ENCODE peak calls at places on chromosomes 4 and X, in nine cellular contexts. A is iPS-NIHi11; V is DND-41; O is testis; C is ascending aorta; H is Caco-2; N is iris pigment epithelial cell; M is sigmoid colon; R is central memory CD8-positive, alpha-beta T cell. B is an unnamed sample.

GRCh38 chr4:183959349-183959748 is 54.2 kb downstream of the STOX2 start:
- DNase-seq in M (no peak), V (no peak), R (no peak), C (no peak), H (no peak), N (no peak), A (no peak), O (no peak), B (no peak)

GRCh38 chr4:140152760-140153418 is 1.1 kb downstream of the MAML3 start:
- DNase-seq in V (peak), O (peak), M (peak), C (peak), H (peak), A (peak), R (peak), N (peak), B (peak)

GRCh38 chr4:18394656-18395055 is 373.1 kb upstream of the LCORL start:
- DNase-seq in R (no peak), A (no peak), N (no peak), M (no peak), V (no peak), C (no peak), O (no peak), H (no peak), B (no peak)

GRCh38 chr4:188971125-188971524 is 831.9 kb downstream of the TRIML1 start:
- DNase-seq in A (peak), R (no peak), O (no peak), C (no peak), M (no peak), N (peak), H (no peak), V (no peak), B (peak)

GRCh38 chr4:152997771-152998487 is 61.8 kb downstream of the FHDC1 start:
- DNase-seq in N (no peak), H (no peak), M (no peak), C (no peak), V (no peak), R (no peak), O (no peak), A (no peak), B (no peak)

GRCh38 chrX:69229436-69229835 is 64.2 kb upstream of the PJA1 start:
- DNase-seq in N (peak), O (no peak), M (no peak), V (no peak), C (no peak), H (no peak), R (no peak), A (no peak), B (peak)

GRCh38 chrX:100643943-100644587 is at the start of gene SRPX2:
- DNase-seq in M (peak), O (peak), R (no peak), N (peak), A (no peak), H (no peak), C (peak), V (no peak), B (peak)

GRCh38 chrX:83469551-83469950 is 38.5 kb upstream of the POU3F4 start:
- DNase-seq in N (peak), A (peak), H (peak), O (peak), R (no peak), V (peak), M (no peak), C (no peak), B (peak)

GRCh38 chrX:12955882-12956703 is 18.8 kb upstream of the TMSB4X start:
- DNase-seq in A (no peak), R (no peak), V (peak), C (peak), M (no peak), H (peak), N (peak), O (no peak), B (peak)

GRCh38 chrX:120452131-120452530 is 17.0 kb downstream of the LAMP2 start:
- DNase-seq in H (peak), V (peak), A (peak), M (no peak), R (no peak), C (no peak), N (peak), O (no peak), B (peak)

GRCh38 chr4:825063-825968 is 613 bp downstream of the CPLX1 start:
- DNase-seq in A (peak), R (no peak), O (peak), C (peak), H (peak), M (peak), V (no peak), N (no peak), B (peak)

GRCh38 chr4:149638073-149638472 is 177.6 kb downstream of the IQCM start:
- DNase-seq in R (no peak), N (peak), V (no peak), M (no peak), H (no peak), C (no peak), A (no peak), O (no peak), B (peak)

GRCh38 chr4:88706574-88706973 is 8.9 kb upstream of the NAP1L5 start:
- DNase-seq in R (no peak), A (peak), N (peak), H (peak), O (peak), V (no peak), C (peak), M (no peak), B (peak)

GRCh38 chrX:41478397-41478911 is 31.3 kb downstream of the NYX start:
- DNase-seq in M (no peak), A (no peak), C (no peak), O (no peak), N (no peak), V (no peak), R (no peak), H (no peak), B (peak)

GRCh38 chr4:159487284-159487747 is 384.4 kb downstream of the RAPGEF2 start:
- DNase-seq in C (no peak), O (peak), A (peak), H (peak), R (no peak), V (peak), N (peak), M (no peak), B (peak)

GRCh38 chr4:26032572-26033320 is 118.7 kb downstream of the SMIM20 start:
- DNase-seq in M (no peak), N (peak), O (peak), A (no peak), V (no peak), H (no peak), C (peak), R (no peak), B (peak)

GRCh38 chr4:156762851-156763250 is 208.7 kb downstream of the PDGFC start:
- DNase-seq in N (no peak), V (no peak), C (no peak), A (no peak), M (peak), O (no peak), H (peak), R (no peak), B (no peak)

GRCh38 chr4:164866817-164867490 is 10.0 kb upstream of the APELA start:
- DNase-seq in O (no peak), V (no peak), C (no peak), M (no peak), N (no peak), H (no peak), A (peak), R (no peak), B (peak)

GRCh38 chr4:175758050-175758449 is 54.0 kb downstream of the GPM6A start:
- DNase-seq in O (no peak), H (no peak), C (no peak), R (no peak), N (no peak), V (no peak), A (no peak), M (no peak), B (no peak)

GRCh38 chr4:89757154-89757723 is 79.7 kb downstream of the SNCA start:
- DNase-seq in N (no peak), M (no peak), O (no peak), R (no peak), A (no peak), H (no peak), V (no peak), C (no peak), B (no peak)

GRCh38 chrX:16239211-16239610 is 71.9 kb downstream of the MAGEB17 start:
- DNase-seq in O (no peak), V (no peak), M (no peak), N (peak), C (no peak), R (no peak), H (no peak), A (no peak), B (peak)

GRCh38 chr4:153154010-153154975 is 50.0 kb upstream of the TRIM2 start:
- DNase-seq in M (no peak), C (no peak), A (no peak), H (no peak), N (peak), V (peak), R (no peak), O (no peak), B (peak)